ENCODE peak calls at places on chromosomes 2 and 18, in five cellular contexts. E, V, N, D and Z are unnamed samples.
A peak's percentile ranks its signal among the peaks of the same experiment; 100 is the strongest.

GRCh38 chr2:231244382-231245252 is 46.2 kb downstream of the ARMC9 start:
- DNase-seq in N (no peak), D (no peak), V (no peak), E (no peak), Z (no peak)

GRCh38 chr18:22556271-22556990 is 138.7 kb upstream of the CTAGE1 start:
- DNase-seq in E (peak; percentile 43), N (no peak), D (no peak), V (no peak), Z (no peak)

GRCh38 chr2:217617496-217618085 is 385.2 kb downstream of the TNS1 start:
- DNase-seq in V (peak; percentile 6), N (peak; percentile 24), E (peak; percentile 71), D (no peak), Z (no peak)

GRCh38 chr18:70072678-70073077 is 125.0 kb upstream of the CD226 start:
- DNase-seq in D (no peak), V (peak; percentile 61), N (no peak), E (no peak), Z (peak; percentile 11)

GRCh38 chr2:15300645-15301573 is 260.2 kb downstream of the NBAS start:
- DNase-seq in D (no peak), N (no peak), V (no peak), E (no peak), Z (no peak)

GRCh38 chr2:226060228-226060627 is 660.7 kb downstream of the NYAP2 start:
- DNase-seq in V (no peak), E (no peak), D (no peak), N (no peak), Z (no peak)

GRCh38 chr18:21181763-21182162 is 60.3 kb upstream of the GREB1L start:
- DNase-seq in E (no peak), D (no peak), V (no peak), N (no peak), Z (no peak)

GRCh38 chr18:79988079-79988924 is at the start of gene TXNL4A:
- DNase-seq in E (peak; percentile 95), N (peak; percentile 86), D (no peak), V (peak; percentile 88), Z (peak; percentile 47)

GRCh38 chr2:108619916-108620620 is 85.8 kb downstream of the LIMS1 start:
- DNase-seq in V (no peak), E (no peak), D (no peak), N (no peak), Z (no peak)

GRCh38 chr2:158723311-158723838 is 71.7 kb upstream of the DAPL1 start:
- DNase-seq in N (no peak), E (no peak), D (no peak), V (no peak), Z (no peak)

GRCh38 chr2:167784071-167784400 is 463.4 kb downstream of the STK39 start:
- DNase-seq in E (no peak), D (no peak), N (peak; percentile 18), V (no peak), Z (no peak)

GRCh38 chr18:45248240-45248903 is 366.9 kb upstream of the SLC14A2 start:
- DNase-seq in N (no peak), V (peak; percentile 83), D (no peak), E (no peak), Z (peak; percentile 43)

GRCh38 chr18:45249306-45249705 is 366.0 kb upstream of the SLC14A2 start:
- DNase-seq in D (no peak), E (no peak), N (no peak), V (peak; percentile 60), Z (no peak)

GRCh38 chr18:45241982-45242565 is 373.2 kb upstream of the SLC14A2 start:
- DNase-seq in V (no peak), D (no peak), N (no peak), E (no peak), Z (no peak)

GRCh38 chr18:45243347-45244095 is 371.8 kb upstream of the SLC14A2 start:
- DNase-seq in D (no peak), N (no peak), E (no peak), V (no peak), Z (no peak)

GRCh38 chr18:45245036-45245638 is 370.1 kb upstream of the SLC14A2 start:
- DNase-seq in N (no peak), V (no peak), D (no peak), E (no peak), Z (no peak)
- H3K27ac ChIP-seq in N (no peak overlapping the region), V (no peak overlapping the region), D (no peak overlapping the region), E (no peak overlapping the region), Z (no peak overlapping the region)

GRCh38 chr18:76691800-76692199 is 130.6 kb upstream of the ZNF236 start:
- DNase-seq in D (no peak), V (no peak), E (no peak), N (no peak), Z (no peak)

GRCh38 chr18:76699923-76700322 is 122.4 kb upstream of the ZNF236 start:
- DNase-seq in D (no peak), E (no peak), V (peak; percentile 10), N (no peak), Z (no peak)

GRCh38 chr18:76697441-76697901 is 124.9 kb upstream of the ZNF236 start:
- DNase-seq in V (peak; percentile 13), D (no peak), E (no peak), N (peak; percentile 56), Z (no peak)
- TF ChIP-seq CTCF in V (no peak), D (no peak), E (no peak), N (no peak), Z (no peak)

GRCh38 chr2:10079192-10079930 is 850 bp downstream of the CYS1 start:
- DNase-seq in N (peak; percentile 65), D (no peak), V (peak; percentile 65), E (peak; percentile 85), Z (no peak)
- H3K27ac ChIP-seq in N (no peak overlapping the region), D (peak overlapping the region; percentile 93), V (no peak overlapping the region), E (peak overlapping the region; percentile 96), Z (no peak overlapping the region)

DNA sequence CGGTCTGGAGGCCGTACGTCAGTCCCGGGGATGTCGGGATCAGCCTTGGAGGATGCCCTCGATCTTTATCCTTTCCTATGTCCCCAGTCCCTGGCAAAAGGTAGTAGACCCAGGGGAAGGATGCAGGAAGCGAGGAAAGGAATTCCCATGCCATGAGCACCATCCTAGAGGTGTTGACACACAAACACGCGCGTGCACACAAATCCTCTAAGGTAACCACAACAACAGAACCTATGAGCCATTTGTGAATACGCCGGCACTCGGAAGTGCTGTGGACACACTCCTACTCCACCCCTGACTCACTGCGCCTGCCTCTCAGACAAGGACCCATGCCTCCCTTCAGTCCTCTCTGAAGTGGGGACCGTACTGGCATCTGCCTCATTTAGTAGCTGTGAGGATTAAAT is 11.3 kb upstream of the MLPH start:
- DNase-seq in V (no peak), D (no peak), E (no peak), N (no peak), Z (no peak)
- TF ChIP-seq CTCF in V (peak; percentile 3), D (no peak), E (no peak), N (no peak), Z (no peak)

GRCh38 chr18:50721006-50721405 is 98.8 kb downstream of the MRO start:
- DNase-seq in N (no peak), E (no peak), V (no peak), D (no peak), Z (no peak)

GRCh38 chr18:50722311-50722710 is 97.5 kb downstream of the MRO start:
- DNase-seq in E (no peak), D (no peak), V (no peak), N (no peak), Z (no peak)

GRCh38 chr18:50726960-50727589 is 92.7 kb downstream of the MRO start:
- DNase-seq in V (no peak), D (no peak), N (no peak), E (no peak), Z (no peak)

GRCh38 chr18:50727721-50728470 is 91.9 kb downstream of the MRO start:
- DNase-seq in E (no peak), V (no peak), N (no peak), D (no peak), Z (no peak)

GRCh38 chr18:50724631-50725235 is 95.1 kb downstream of the MRO start:
- DNase-seq in E (no peak), V (no peak), D (no peak), N (no peak), Z (no peak)
- H3K27ac ChIP-seq in E (no peak overlapping the region), V (no peak overlapping the region), D (no peak overlapping the region), N (no peak overlapping the region), Z (no peak overlapping the region)

GRCh38 chr2:203379156-203379555 is 51.0 kb downstream of the ABI2 start:
- DNase-seq in E (no peak), N (no peak), D (no peak), V (no peak), Z (no peak)

GRCh38 chr2:203376173-203376572 is 48.0 kb downstream of the ABI2 start:
- DNase-seq in E (no peak), D (no peak), N (no peak), V (no peak), Z (no peak)
- TF ChIP-seq CTCF in E (no peak), D (no peak), N (peak; percentile 26), V (no peak), Z (no peak)

GRCh38 chr2:197137234-197137633 is 173.3 kb downstream of the ANKRD44 start:
- DNase-seq in E (no peak), N (no peak), D (no peak), V (peak; percentile 39), Z (no peak)

GRCh38 chr2:197138513-197138912 is 172.1 kb downstream of the ANKRD44 start:
- DNase-seq in N (no peak), E (no peak), D (no peak), V (peak; percentile 33), Z (no peak)

GRCh38 chr2:197135806-197136205 is 174.8 kb downstream of the ANKRD44 start:
- DNase-seq in E (no peak), V (no peak), N (no peak), D (no peak), Z (no peak)

GRCh38 chr2:197137826-197138480 is 172.6 kb downstream of the ANKRD44 start:
- DNase-seq in N (no peak), E (no peak), V (peak; percentile 11), D (no peak), Z (no peak)

GRCh38 chr2:197136452-197136851 is 174.1 kb downstream of the ANKRD44 start:
- DNase-seq in D (no peak), V (no peak), E (no peak), N (no peak), Z (no peak)
- H3K27ac ChIP-seq in D (no peak overlapping the region), V (no peak overlapping the region), E (no peak overlapping the region), N (no peak overlapping the region), Z (no peak overlapping the region)